ENCODE peak calls at places on chromosomes 4 and X, in four cellular contexts. One of them, this sample, is unnamed.

GRCh38 chrX:68650491-68650890 is 3.0 kb downstream of the STARD8 start:
- DNase-seq in left cardiac atrium: no peak
- DNase-seq in ACHN: peak
- DNase-seq in central memory CD4-positive, alpha-beta T cell: no peak
- DNase-seq in this sample: no peak

GRCh38 chrX:19840899-19841648 is 46.3 kb downstream of the SH3KBP1 start:
- DNase-seq in left cardiac atrium: no peak
- DNase-seq in ACHN: no peak
- DNase-seq in central memory CD4-positive, alpha-beta T cell: peak
- DNase-seq in this sample: no peak

GRCh38 chr4:42282081-42282901 is 115.0 kb upstream of the SHISA3 start:
- DNase-seq in left cardiac atrium: peak
- DNase-seq in ACHN: peak
- DNase-seq in central memory CD4-positive, alpha-beta T cell: no peak
- DNase-seq in this sample: peak

GRCh38 chrX:140723251-140723650 is 13.7 kb downstream of the LINC00632 start:
- DNase-seq in left cardiac atrium: no peak
- DNase-seq in ACHN: no peak
- DNase-seq in central memory CD4-positive, alpha-beta T cell: no peak
- DNase-seq in this sample: no peak

GRCh38 chrX:101595739-101596419 is 21.9 kb downstream of the ARMCX6 start:
- DNase-seq in left cardiac atrium: no peak
- DNase-seq in ACHN: peak
- DNase-seq in central memory CD4-positive, alpha-beta T cell: peak
- DNase-seq in this sample: peak

GRCh38 chr4:25123236-25123635 is 37.0 kb downstream of the SEPSECS start:
- DNase-seq in left cardiac atrium: no peak
- DNase-seq in ACHN: no peak
- DNase-seq in central memory CD4-positive, alpha-beta T cell: no peak
- DNase-seq in this sample: no peak

GRCh38 chrX:68995780-68996551 is 167.1 kb downstream of the EFNB1 start:
- DNase-seq in left cardiac atrium: peak
- DNase-seq in ACHN: no peak
- DNase-seq in central memory CD4-positive, alpha-beta T cell: no peak
- DNase-seq in this sample: no peak

GRCh38 chr4:78781086-78781630 is 5.0 kb downstream of the BMP2K start:
- DNase-seq in left cardiac atrium: no peak
- DNase-seq in ACHN: no peak
- DNase-seq in central memory CD4-positive, alpha-beta T cell: no peak
- DNase-seq in this sample: no peak

GRCh38 chrX:75086731-75087195 is 69.3 kb downstream of the ABCB7 start:
- DNase-seq in left cardiac atrium: no peak
- DNase-seq in ACHN: peak
- DNase-seq in central memory CD4-positive, alpha-beta T cell: no peak
- DNase-seq in this sample: no peak

GRCh38 chrX:120310861-120311631 is at the start of gene TMEM255A:
- DNase-seq in left cardiac atrium: no peak
- DNase-seq in ACHN: peak
- DNase-seq in central memory CD4-positive, alpha-beta T cell: no peak
- DNase-seq in this sample: no peak

GRCh38 chrX:2550288-2551020 is 49.7 kb upstream of the DHRSX start:
- DNase-seq in left cardiac atrium: no peak
- DNase-seq in ACHN: no peak
- DNase-seq in central memory CD4-positive, alpha-beta T cell: no peak
- DNase-seq in this sample: no peak

GRCh38 chrX:27910412-27910811 is 70.8 kb downstream of the DCAF8L1 start:
- DNase-seq in left cardiac atrium: no peak
- DNase-seq in ACHN: no peak
- DNase-seq in central memory CD4-positive, alpha-beta T cell: no peak
- DNase-seq in this sample: no peak

GRCh38 chrX:97238632-97239031 is 354.9 kb downstream of the RPA4 start:
- DNase-seq in left cardiac atrium: no peak
- DNase-seq in ACHN: no peak
- DNase-seq in central memory CD4-positive, alpha-beta T cell: no peak
- DNase-seq in this sample: peak

GRCh38 chr4:53713296-53713695 is 122.0 kb upstream of the LNX1 start:
- DNase-seq in left cardiac atrium: no peak
- DNase-seq in ACHN: no peak
- DNase-seq in central memory CD4-positive, alpha-beta T cell: no peak
- DNase-seq in this sample: no peak

GRCh38 chrX:155997436-155997835 is at the start of gene IL9R:
- DNase-seq in left cardiac atrium: no peak
- DNase-seq in ACHN: no peak
- DNase-seq in central memory CD4-positive, alpha-beta T cell: peak
- DNase-seq in this sample: no peak

GRCh38 chr4:77773101-77773500 is 46.1 kb downstream of the CNOT6L start:
- DNase-seq in left cardiac atrium: no peak
- DNase-seq in ACHN: no peak
- DNase-seq in central memory CD4-positive, alpha-beta T cell: no peak
- DNase-seq in this sample: no peak

GRCh38 chr4:185969657-185970056 is 99.3 kb upstream of the TLR3 start:
- DNase-seq in left cardiac atrium: no peak
- DNase-seq in ACHN: no peak
- DNase-seq in central memory CD4-positive, alpha-beta T cell: no peak
- DNase-seq in this sample: no peak

GRCh38 chr4:14650127-14650526 is 352.2 kb upstream of the CPEB2 start:
- DNase-seq in left cardiac atrium: no peak
- DNase-seq in ACHN: no peak
- DNase-seq in central memory CD4-positive, alpha-beta T cell: no peak
- DNase-seq in this sample: no peak